ENCODE peak calls at places on chromosomes 6 and 20, in seven cellular contexts. V is activated T-helper 1 cell treated with Interleukin-2 at 50 U/mL for 16 hours, M is T-cell, L is nucleus accumbens, P is H9, Q is AG08395, Z is T-helper 2 cell. K is an unnamed sample.

GRCh38 chr20:31894980-31895675 is 24.7 kb downstream of the TTLL9 start:
- DNase-seq in L (peak; percentile 47), M (no peak), Q (peak; percentile 70), Z (peak; percentile 66), V (no peak), P (peak; percentile 62), K (no peak)

GRCh38 chr6:52157301-52157930 is 28.8 kb upstream of the IL17A start:
- DNase-seq in M (no peak), Z (peak; percentile 91), P (no peak), V (no peak), L (no peak), Q (peak; percentile 24), K (no peak)

GRCh38 chr6:46029602-46030001 is 13.9 kb upstream of the CLIC5 start:
- DNase-seq in M (no peak), Z (no peak), V (no peak), P (no peak), Q (no peak), L (no peak), K (no peak)

GRCh38 chr6:138509371-138509770 is 10.1 kb upstream of the NHSL1 start:
- DNase-seq in L (no peak), Z (peak; percentile 66), V (no peak), P (no peak), M (peak; percentile 16), Q (peak; percentile 41), K (peak; percentile 43)

GRCh38 chr20:38883081-38883980 is 42.9 kb upstream of the FAM83D start:
- DNase-seq in P (no peak), L (peak; percentile 26), V (no peak), Q (no peak), M (no peak), Z (no peak), K (no peak)

GRCh38 chr6:111603648-111604047 is 2.0 kb downstream of the TRAF3IP2 start:
- DNase-seq in Q (no peak), M (no peak), Z (no peak), V (no peak), P (no peak), L (no peak), K (no peak)

GRCh38 chr20:434661-435419 is 26.7 kb downstream of the RBCK1 start:
- DNase-seq in Z (no peak), P (peak; percentile 36), V (no peak), Q (no peak), L (no peak), M (no peak), K (peak; percentile 25)

GRCh38 chr20:31869942-31870702 is at the start of the genes DUSP15 and TTLL9:
- DNase-seq in Q (peak; percentile 31), L (peak; percentile 66), P (no peak), V (no peak), Z (no peak), M (no peak), K (peak; percentile 60)

GRCh38 chr20:4813076-4813838 is 91.5 kb downstream of the PRND start:
- DNase-seq in Z (peak; percentile 70), Q (no peak), M (peak; percentile 20), P (no peak), V (no peak), L (no peak), K (no peak)

GRCh38 chr6:5390177-5390576 is 128.9 kb downstream of the FARS2 start:
- DNase-seq in M (no peak), Q (no peak), L (no peak), V (no peak), P (no peak), Z (no peak), K (no peak)